ENCODE peak calls at places on chromosome 1, in eight cellular contexts. One of them, this sample, is unnamed.

GRCh38 chr1:209199371-209199770 is 384.1 kb upstream of the CAMK1G start:
- DNase-seq in H1: no peak
- DNase-seq in K562: no peak
- DNase-seq in HCT116: no peak
- DNase-seq in endothelial cell of umbilical vein: no peak
- DNase-seq in NB4: no peak
- DNase-seq in HepG2: no peak
- DNase-seq in GM12878: no peak
- DNase-seq in this sample: no peak

GRCh38 chr1:89023026-89023425 is 360 bp upstream of the GBP3 start:
- DNase-seq in H1: no peak
- DNase-seq in K562: no peak
- DNase-seq in HCT116: no peak
- DNase-seq in endothelial cell of umbilical vein: no peak
- DNase-seq in NB4: peak
- DNase-seq in HepG2: no peak
- DNase-seq in GM12878: no peak
- DNase-seq in this sample: no peak

GRCh38 chr1:22903113-22903512 is 69.6 kb downstream of the LACTBL1 start:
- DNase-seq in H1: no peak
- DNase-seq in K562: no peak
- DNase-seq in HCT116: no peak
- DNase-seq in endothelial cell of umbilical vein: no peak
- DNase-seq in NB4: no peak
- DNase-seq in HepG2: no peak
- DNase-seq in GM12878: no peak
- DNase-seq in this sample: no peak

GRCh38 chr1:113701429-113701828 is 57.9 kb downstream of the PHTF1 start:
- DNase-seq in H1: peak
- DNase-seq in K562: no peak
- DNase-seq in HCT116: no peak
- DNase-seq in endothelial cell of umbilical vein: peak
- DNase-seq in NB4: peak
- DNase-seq in HepG2: no peak
- DNase-seq in GM12878: no peak
- DNase-seq in this sample: no peak

GRCh38 chr1:156102634-156103511 is 11.6 kb upstream of the LMNA start:
- DNase-seq in H1: no peak
- DNase-seq in K562: no peak
- DNase-seq in HCT116: no peak
- DNase-seq in endothelial cell of umbilical vein: peak
- DNase-seq in NB4: peak
- DNase-seq in HepG2: peak
- DNase-seq in GM12878: no peak
- DNase-seq in this sample: no peak

GRCh38 chr1:201773764-201774163 is 55.2 kb upstream of the IPO9 start:
- DNase-seq in H1: no peak
- DNase-seq in K562: no peak
- DNase-seq in HCT116: no peak
- DNase-seq in endothelial cell of umbilical vein: peak
- DNase-seq in NB4: no peak
- DNase-seq in HepG2: no peak
- DNase-seq in GM12878: no peak
- DNase-seq in this sample: no peak

GRCh38 chr1:2258996-2259395 is 30.9 kb downstream of the SKI start:
- DNase-seq in H1: no peak
- DNase-seq in K562: no peak
- DNase-seq in HCT116: no peak
- DNase-seq in endothelial cell of umbilical vein: no peak
- DNase-seq in NB4: no peak
- DNase-seq in HepG2: no peak
- DNase-seq in GM12878: no peak
- DNase-seq in this sample: no peak

GRCh38 chr1:149884433-149885363 is 14.7 kb upstream of the BOLA1 start:
- DNase-seq in H1: no peak
- DNase-seq in K562: peak
- DNase-seq in HCT116: peak
- DNase-seq in endothelial cell of umbilical vein: no peak
- DNase-seq in NB4: peak
- DNase-seq in HepG2: no peak
- DNase-seq in GM12878: peak
- DNase-seq in this sample: peak

GRCh38 chr1:155934933-155935590 is 849 bp upstream of the KHDC4 start:
- DNase-seq in H1: no peak
- DNase-seq in K562: no peak
- DNase-seq in HCT116: no peak
- DNase-seq in endothelial cell of umbilical vein: no peak
- DNase-seq in NB4: no peak
- DNase-seq in HepG2: peak
- DNase-seq in GM12878: no peak
- DNase-seq in this sample: no peak

GRCh38 chr1:78214334-78214733 is 168.6 kb downstream of the GIPC2 start:
- DNase-seq in H1: no peak
- DNase-seq in K562: no peak
- DNase-seq in HCT116: no peak
- DNase-seq in endothelial cell of umbilical vein: no peak
- DNase-seq in NB4: no peak
- DNase-seq in HepG2: no peak
- DNase-seq in GM12878: no peak
- DNase-seq in this sample: no peak

GRCh38 chr1:78211483-78212092 is 165.8 kb downstream of the GIPC2 start:
- DNase-seq in H1: no peak
- DNase-seq in K562: no peak
- DNase-seq in HCT116: no peak
- DNase-seq in endothelial cell of umbilical vein: no peak
- DNase-seq in NB4: no peak
- DNase-seq in HepG2: no peak
- DNase-seq in GM12878: no peak
- DNase-seq in this sample: no peak

DNA sequence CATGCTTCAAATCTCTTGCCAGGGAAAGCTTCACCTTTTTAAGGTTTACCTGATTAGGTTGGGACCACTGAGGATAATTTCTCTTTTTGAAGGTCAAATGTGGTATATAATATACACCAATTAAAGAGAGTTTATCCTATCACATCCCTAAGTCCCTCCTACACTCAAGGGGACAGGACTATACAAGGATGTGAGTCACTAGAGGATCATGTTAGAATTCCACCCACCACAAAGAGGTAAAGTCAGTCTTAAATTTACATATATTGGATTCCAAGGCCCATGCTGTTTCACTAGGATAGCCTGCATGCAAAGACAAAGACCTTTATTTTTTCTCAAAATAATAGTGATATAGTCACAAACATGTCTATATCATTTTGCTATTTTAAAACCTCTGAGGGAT is 164.4 kb downstream of the GIPC2 start:
- DNase-seq in H1: no peak
- DNase-seq in K562: no peak
- DNase-seq in HCT116: no peak
- DNase-seq in endothelial cell of umbilical vein: no peak
- DNase-seq in NB4: no peak
- DNase-seq in HepG2: no peak
- DNase-seq in GM12878: no peak
- DNase-seq in this sample: no peak
- TF ChIP-seq MAX in H1: no peak
- TF ChIP-seq MAX in K562: no peak
- TF ChIP-seq MAX in HCT116: no peak
- TF ChIP-seq MAX in endothelial cell of umbilical vein: no peak
- TF ChIP-seq MAX in NB4: no peak
- TF ChIP-seq MAX in HepG2: no peak
- TF ChIP-seq MAX in GM12878: no peak
- TF ChIP-seq MAX in this sample: no peak

DNA sequence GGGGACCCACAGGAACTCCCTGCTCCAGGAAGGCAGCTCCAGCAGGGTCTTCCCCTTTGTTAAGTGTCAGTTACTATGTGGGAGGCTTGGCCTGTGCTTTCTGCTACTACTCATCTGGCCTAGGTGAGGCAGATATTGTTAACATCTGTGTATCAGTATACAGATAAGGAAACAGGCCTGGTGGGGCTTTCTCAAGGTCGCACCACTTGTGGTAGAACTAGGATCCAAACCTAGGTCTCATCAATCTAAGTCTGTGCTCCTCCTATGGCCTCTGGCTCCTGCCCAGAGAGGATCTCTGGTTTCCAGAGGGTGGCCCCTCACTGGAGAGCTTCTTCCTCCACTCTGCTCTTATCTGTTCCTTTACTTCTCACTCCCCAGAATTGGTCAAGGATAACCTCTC is 5.5 kb downstream of the KCNC4 start:
- DNase-seq in H1: no peak
- DNase-seq in K562: no peak
- DNase-seq in HCT116: no peak
- DNase-seq in endothelial cell of umbilical vein: no peak
- DNase-seq in NB4: no peak
- DNase-seq in HepG2: no peak
- DNase-seq in GM12878: no peak
- DNase-seq in this sample: no peak
- TF ChIP-seq POLR2A in H1: no peak
- TF ChIP-seq POLR2A in K562: no peak
- TF ChIP-seq POLR2A in HCT116: no peak
- TF ChIP-seq POLR2A in endothelial cell of umbilical vein: no peak
- TF ChIP-seq POLR2A in NB4: no peak
- TF ChIP-seq POLR2A in HepG2: no peak
- TF ChIP-seq POLR2A in GM12878: no peak
- TF ChIP-seq POLR2A in this sample: no peak

GRCh38 chr1:172373864-172374263 is 46.6 kb upstream of the C1orf105 start:
- DNase-seq in H1: no peak
- DNase-seq in K562: no peak
- DNase-seq in HCT116: no peak
- DNase-seq in endothelial cell of umbilical vein: no peak
- DNase-seq in NB4: no peak
- DNase-seq in HepG2: no peak
- DNase-seq in GM12878: no peak
- DNase-seq in this sample: no peak
- TF ChIP-seq MAX in H1: no peak
- TF ChIP-seq MAX in K562: no peak
- TF ChIP-seq MAX in HCT116: no peak
- TF ChIP-seq MAX in endothelial cell of umbilical vein: no peak
- TF ChIP-seq MAX in NB4: no peak
- TF ChIP-seq MAX in HepG2: no peak
- TF ChIP-seq MAX in GM12878: no peak
- TF ChIP-seq MAX in this sample: no peak

GRCh38 chr1:20921285-20921684 is 134.2 kb upstream of the HP1BP3 start:
- DNase-seq in H1: no peak
- DNase-seq in K562: no peak
- DNase-seq in HCT116: no peak
- DNase-seq in endothelial cell of umbilical vein: no peak
- DNase-seq in NB4: no peak
- DNase-seq in HepG2: no peak
- DNase-seq in GM12878: no peak
- DNase-seq in this sample: no peak
- TF ChIP-seq POLR2A in H1: no peak
- TF ChIP-seq POLR2A in K562: no peak
- TF ChIP-seq POLR2A in HCT116: no peak
- TF ChIP-seq POLR2A in endothelial cell of umbilical vein: no peak
- TF ChIP-seq POLR2A in NB4: no peak
- TF ChIP-seq POLR2A in HepG2: no peak
- TF ChIP-seq POLR2A in GM12878: no peak
- TF ChIP-seq POLR2A in this sample: no peak

DNA sequence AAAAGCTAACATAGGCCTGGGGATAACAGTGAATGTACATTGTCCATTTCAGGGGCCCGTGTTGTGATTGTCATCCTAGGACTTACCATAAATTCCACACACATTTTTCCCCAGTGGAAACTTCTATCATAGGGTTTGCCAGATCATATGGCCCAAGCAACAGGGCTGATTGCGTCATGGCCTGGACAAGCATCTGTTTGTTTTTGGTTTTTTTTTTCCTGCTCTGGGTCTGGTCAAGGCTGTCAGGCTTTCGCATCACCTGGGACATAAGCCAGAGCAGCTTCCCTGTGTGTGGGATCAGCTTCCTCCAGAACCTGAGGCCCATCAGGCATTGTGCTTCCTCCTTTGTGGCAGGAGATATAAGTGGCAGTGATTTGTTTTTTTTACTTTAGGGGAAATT is 598.5 kb upstream of the USP24 start:
- DNase-seq in H1: no peak
- DNase-seq in K562: no peak
- DNase-seq in HCT116: no peak
- DNase-seq in endothelial cell of umbilical vein: no peak
- DNase-seq in NB4: no peak
- DNase-seq in HepG2: peak
- DNase-seq in GM12878: no peak
- DNase-seq in this sample: peak
- TF ChIP-seq MAX in H1: no peak
- TF ChIP-seq MAX in K562: no peak
- TF ChIP-seq MAX in HCT116: no peak
- TF ChIP-seq MAX in endothelial cell of umbilical vein: no peak
- TF ChIP-seq MAX in NB4: no peak
- TF ChIP-seq MAX in HepG2: no peak
- TF ChIP-seq MAX in GM12878: no peak
- TF ChIP-seq MAX in this sample: no peak

DNA sequence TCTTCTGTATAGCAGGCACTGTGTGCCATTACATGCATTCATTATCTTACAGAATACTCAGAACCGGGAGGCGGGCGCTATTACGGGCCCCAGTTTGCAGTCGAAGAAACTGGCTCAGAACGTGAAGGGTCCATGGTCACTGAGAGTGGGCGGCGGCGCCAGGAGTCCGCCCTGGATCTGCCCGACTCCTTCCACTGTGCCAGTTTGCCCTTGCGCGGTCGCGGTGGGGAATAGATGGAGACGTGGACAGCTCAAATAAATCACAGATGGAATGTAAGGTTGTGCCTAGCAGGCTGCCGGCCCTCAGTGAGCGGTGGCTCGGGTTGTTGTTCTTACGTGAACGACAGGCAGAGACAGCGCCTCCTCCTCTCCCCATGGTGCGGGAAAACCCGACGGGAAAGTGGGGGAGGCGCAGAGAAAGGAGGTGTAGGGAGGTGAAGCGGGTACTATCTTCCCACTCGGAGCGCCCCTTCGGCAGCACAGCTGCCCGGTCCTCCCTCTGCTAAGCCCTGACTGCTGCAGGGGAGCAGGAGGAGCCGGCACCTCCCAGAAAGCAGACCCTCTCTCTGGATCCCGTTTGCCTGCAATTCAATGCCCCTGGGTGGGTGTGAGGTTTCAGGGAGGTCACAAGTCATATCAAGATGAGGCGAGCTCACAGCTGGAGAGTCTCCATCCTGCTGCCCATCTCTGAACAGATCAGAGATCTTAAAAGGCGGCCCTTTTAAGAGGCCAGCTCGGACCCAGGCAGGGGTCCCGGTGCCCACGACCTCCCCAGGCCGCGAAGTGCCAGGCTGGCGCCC is 1.1 kb downstream of the COL9A2 start:
- DNase-seq in H1: no peak
- DNase-seq in K562: no peak
- DNase-seq in HCT116: no peak
- DNase-seq in endothelial cell of umbilical vein: peak
- DNase-seq in NB4: peak
- DNase-seq in HepG2: no peak
- DNase-seq in GM12878: no peak
- DNase-seq in this sample: no peak
- TF ChIP-seq POLR2A in H1: no peak
- TF ChIP-seq POLR2A in K562: no peak
- TF ChIP-seq POLR2A in HCT116: no peak
- TF ChIP-seq POLR2A in endothelial cell of umbilical vein: no peak
- TF ChIP-seq POLR2A in NB4: no peak
- TF ChIP-seq POLR2A in HepG2: no peak
- TF ChIP-seq POLR2A in GM12878: no peak
- TF ChIP-seq POLR2A in this sample: no peak

This sample was measured in A549.